ENCODE peak calls at places on chromosomes 1 and 21, in six cellular contexts. D is left ventricle myocardium inferior; H is effector memory CD4-positive, alpha-beta T cell; Y is T-helper 17 cell; R is heart right ventricle; S is osteocyte. F is an unnamed sample.

GRCh38 chr1:235937123-235937522 is 70.4 kb upstream of the LYST start:
- DNase-seq in D (no peak), H (no peak), Y (no peak), R (no peak), S (no peak), F (no peak)

GRCh38 chr1:147496571-147496970 is 44.7 kb upstream of the BCL9 start:
- DNase-seq in D (peak; percentile 33), H (no peak), Y (no peak), R (peak; percentile 22), S (no peak), F (no peak)

GRCh38 chr1:231138221-231138620 is 23.6 kb upstream of the TRIM67 start:
- DNase-seq in D (no peak), H (no peak), Y (no peak), R (no peak), S (no peak), F (no peak)

GRCh38 chr1:47186267-47187185 is 3.3 kb downstream of the PDZK1IP1 start:
- DNase-seq in D (no peak), H (no peak), Y (no peak), R (no peak), S (peak; percentile 76), F (no peak)

GRCh38 chr1:35443768-35444518 is 113.3 kb downstream of the KIAA0319L start:
- DNase-seq in D (no peak), H (no peak), Y (no peak), R (no peak), S (peak; percentile 46), F (no peak)

GRCh38 chr1:26358411-26359384 is 4.8 kb upstream of the CRYBG2 start:
- DNase-seq in D (no peak), H (peak; percentile 82), Y (peak; percentile 51), R (no peak), S (no peak), F (peak; percentile 87)

GRCh38 chr21:44761011-44761729 is 40.5 kb downstream of the UBE2G2 start:
- DNase-seq in D (no peak), H (no peak), Y (no peak), R (no peak), S (peak; percentile 68), F (no peak)

GRCh38 chr1:228206582-228207351 is 1.1 kb upstream of the OBSCN start:
- DNase-seq in D (no peak), H (no peak), Y (no peak), R (no peak), S (peak; percentile 83), F (no peak)

GRCh38 chr1:17671741-17672140 is 83.4 kb upstream of the ACTL8 start:
- DNase-seq in D (no peak), H (no peak), Y (no peak), R (no peak), S (no peak), F (no peak)

GRCh38 chr1:156673387-156674121 is 3.7 kb downstream of the NES start:
- DNase-seq in D (no peak), H (no peak), Y (no peak), R (no peak), S (no peak), F (no peak)

GRCh38 chr1:186985889-186986491 is 157.2 kb downstream of the PLA2G4A start:
- DNase-seq in D (no peak), H (no peak), Y (no peak), R (no peak), S (no peak), F (no peak)

GRCh38 chr1:19234224-19234623 is 17.1 kb downstream of the EMC1 start:
- DNase-seq in D (no peak), H (no peak), Y (no peak), R (no peak), S (no peak), F (no peak)

GRCh38 chr21:25963186-25963585 is 207.4 kb downstream of the APP start:
- DNase-seq in D (no peak), H (no peak), Y (no peak), R (no peak), S (no peak), F (no peak)

GRCh38 chr21:46056450-46056903 is 41.4 kb upstream of the COL6A2 start:
- DNase-seq in D (peak; percentile 87), H (no peak), Y (no peak), R (peak; percentile 83), S (peak; percentile 88), F (no peak)

GRCh38 chr1:20290624-20291597 is at the start of gene VWA5B1:
- DNase-seq in D (no peak), H (no peak), Y (no peak), R (no peak), S (no peak), F (no peak)

GRCh38 chr21:37367758-37368535 is 1.4 kb downstream of the DYRK1A start:
- DNase-seq in D (peak; percentile 56), H (peak; percentile 9), Y (peak; percentile 15), R (peak; percentile 60), S (no peak), F (peak; percentile 25)

GRCh38 chr1:220628431-220628830 is 61.7 kb upstream of the C1orf115 start:
- DNase-seq in D (no peak), H (no peak), Y (no peak), R (no peak), S (no peak), F (no peak)

GRCh38 chr1:21903638-21904474 is 33.3 kb downstream of the HSPG2 start:
- DNase-seq in D (no peak), H (no peak), Y (no peak), R (no peak), S (no peak), F (no peak)

GRCh38 chr1:2225029-2225428 is 3.1 kb upstream of the SKI start:
- DNase-seq in D (no peak), H (no peak), Y (no peak), R (no peak), S (no peak), F (no peak)

GRCh38 chr1:198641506-198641905 is 2.7 kb downstream of the PTPRC start:
- DNase-seq in D (no peak), H (no peak), Y (no peak), R (no peak), S (no peak), F (no peak)

GRCh38 chr1:214475331-214475730 is 76.1 kb downstream of the PTPN14 start:
- DNase-seq in D (no peak), H (no peak), Y (no peak), R (no peak), S (no peak), F (no peak)

GRCh38 chr1:110565565-110565964 is 40.6 kb downstream of the KCNA2 start:
- DNase-seq in D (no peak), H (no peak), Y (no peak), R (no peak), S (no peak), F (no peak)

GRCh38 chr1:36231191-36231590 is 6.9 kb downstream of the THRAP3 start:
- DNase-seq in D (no peak), H (no peak), Y (no peak), R (no peak), S (no peak), F (no peak)

GRCh38 chr1:164838786-164839185 is 279.8 kb downstream of the PBX1 start:
- DNase-seq in D (no peak), H (no peak), Y (no peak), R (no peak), S (no peak), F (no peak)

GRCh38 chr21:38950388-38951094 is 144.8 kb downstream of the ETS2 start:
- DNase-seq in D (no peak), H (no peak), Y (no peak), R (no peak), S (no peak), F (no peak)

GRCh38 chr1:220290163-220290761 is 18.0 kb upstream of the RAB3GAP2 start:
- DNase-seq in D (no peak), H (no peak), Y (no peak), R (no peak), S (no peak), F (no peak)

GRCh38 chr1:229585338-229585737 is 26.8 kb upstream of the ABCB10 start:
- DNase-seq in D (no peak), H (no peak), Y (no peak), R (no peak), S (no peak), F (no peak)

GRCh38 chr1:16031551-16031950 is 9.7 kb downstream of the CLCNKA start:
- DNase-seq in D (no peak), H (no peak), Y (no peak), R (no peak), S (no peak), F (no peak)

GRCh38 chr21:17523007-17523451 is 10.2 kb downstream of the CXADR start:
- DNase-seq in D (no peak), H (no peak), Y (no peak), R (no peak), S (no peak), F (no peak)

GRCh38 chr1:47844556-47844950 is 152.6 kb downstream of the TRABD2B start:
- DNase-seq in D (no peak), H (no peak), Y (no peak), R (no peak), S (no peak), F (no peak)

GRCh38 chr21:31213787-31214186 is 130.3 kb downstream of the TIAM1 start:
- DNase-seq in D (no peak), H (no peak), Y (no peak), R (no peak), S (no peak), F (peak; percentile 13)

GRCh38 chr1:64917328-64917861 is 49.0 kb downstream of the JAK1 start:
- DNase-seq in D (peak; percentile 45), H (no peak), Y (no peak), R (peak; percentile 39), S (peak; percentile 85), F (no peak)

GRCh38 chr1:154745286-154745731 is 124.8 kb downstream of the KCNN3 start:
- DNase-seq in D (peak; percentile 66), H (no peak), Y (no peak), R (peak; percentile 46), S (no peak), F (no peak)

GRCh38 chr1:246651012-246651411 is 73.2 kb upstream of the SCCPDH start:
- DNase-seq in D (no peak), H (no peak), Y (no peak), R (no peak), S (no peak), F (no peak)

GRCh38 chr1:31848381-31848897 is 32.6 kb upstream of the SPOCD1 start:
- DNase-seq in D (no peak), H (peak; percentile 22), Y (peak; percentile 10), R (no peak), S (no peak), F (peak; percentile 61)

GRCh38 chr1:81588149-81588548 is 212.6 kb upstream of the ADGRL2 start:
- DNase-seq in D (no peak), H (no peak), Y (no peak), R (no peak), S (no peak), F (no peak)